ENCODE peak calls at places on chromosomes 6 and 20, in nine cellular contexts. One of them, this sample, is unnamed.

GRCh38 chr20:31836853-31837608 is 8.4 kb downstream of the FOXS1 start:
- DNase-seq in dermis blood vessel endothelial cell: no peak
- DNase-seq in left cardiac atrium: peak
- DNase-seq in H7: peak
- DNase-seq in tibial artery: no peak
- DNase-seq in GM23248: peak
- DNase-seq in lung: no peak
- DNase-seq in SW480: no peak
- DNase-seq in effector CD8-positive, alpha-beta T cell: no peak
- DNase-seq in this sample: no peak

GRCh38 chr20:63734111-63734945 is 2.1 kb upstream of the LIME1 start:
- DNase-seq in dermis blood vessel endothelial cell: no peak
- DNase-seq in left cardiac atrium: no peak
- DNase-seq in SW480: no peak
- DNase-seq in H7: peak
- DNase-seq in tibial artery: no peak
- DNase-seq in GM23248: no peak
- DNase-seq in effector CD8-positive, alpha-beta T cell: no peak
- DNase-seq in lung: no peak
- DNase-seq in this sample: no peak

GRCh38 chr6:28531479-28532128 is 5.9 kb downstream of the GPX5 start:
- DNase-seq in left cardiac atrium: no peak
- DNase-seq in GM23248: no peak
- DNase-seq in SW480: no peak
- DNase-seq in effector CD8-positive, alpha-beta T cell: no peak
- DNase-seq in dermis blood vessel endothelial cell: no peak
- DNase-seq in H7: no peak
- DNase-seq in tibial artery: no peak
- DNase-seq in lung: no peak
- DNase-seq in this sample: no peak

GRCh38 chr6:7126759-7127158 is 19.0 kb downstream of the RREB1 start:
- DNase-seq in lung: no peak
- DNase-seq in SW480: no peak
- DNase-seq in left cardiac atrium: no peak
- DNase-seq in GM23248: no peak
- DNase-seq in effector CD8-positive, alpha-beta T cell: no peak
- DNase-seq in H7: no peak
- DNase-seq in tibial artery: no peak
- DNase-seq in dermis blood vessel endothelial cell: no peak
- DNase-seq in this sample: no peak

GRCh38 chr6:12288844-12289654 is 1.1 kb upstream of the EDN1 start:
- DNase-seq in left cardiac atrium: no peak
- DNase-seq in H7: peak
- DNase-seq in GM23248: peak
- DNase-seq in lung: peak
- DNase-seq in dermis blood vessel endothelial cell: peak
- DNase-seq in effector CD8-positive, alpha-beta T cell: no peak
- DNase-seq in SW480: peak
- DNase-seq in tibial artery: peak
- DNase-seq in this sample: no peak

GRCh38 chr20:51934301-51935002 is 132.1 kb upstream of the SALL4 start:
- DNase-seq in left cardiac atrium: no peak
- DNase-seq in dermis blood vessel endothelial cell: peak
- DNase-seq in tibial artery: no peak
- DNase-seq in effector CD8-positive, alpha-beta T cell: no peak
- DNase-seq in SW480: no peak
- DNase-seq in GM23248: peak
- DNase-seq in H7: no peak
- DNase-seq in lung: no peak
- DNase-seq in this sample: no peak

GRCh38 chr20:59013031-59013951 is 5.9 kb upstream of the TUBB1 start:
- DNase-seq in SW480: no peak
- DNase-seq in left cardiac atrium: no peak
- DNase-seq in dermis blood vessel endothelial cell: no peak
- DNase-seq in tibial artery: no peak
- DNase-seq in H7: no peak
- DNase-seq in effector CD8-positive, alpha-beta T cell: no peak
- DNase-seq in lung: no peak
- DNase-seq in GM23248: no peak
- DNase-seq in this sample: no peak

GRCh38 chr6:41737591-41738130 is 2.3 kb upstream of the TFEB start:
- DNase-seq in effector CD8-positive, alpha-beta T cell: no peak
- DNase-seq in tibial artery: no peak
- DNase-seq in GM23248: no peak
- DNase-seq in SW480: no peak
- DNase-seq in H7: no peak
- DNase-seq in left cardiac atrium: no peak
- DNase-seq in dermis blood vessel endothelial cell: no peak
- DNase-seq in lung: no peak
- DNase-seq in this sample: no peak

GRCh38 chr6:56019973-56020372 is 144.6 kb upstream of the BMP5 start:
- DNase-seq in lung: no peak
- DNase-seq in dermis blood vessel endothelial cell: no peak
- DNase-seq in SW480: no peak
- DNase-seq in effector CD8-positive, alpha-beta T cell: no peak
- DNase-seq in left cardiac atrium: no peak
- DNase-seq in H7: no peak
- DNase-seq in tibial artery: no peak
- DNase-seq in GM23248: peak
- DNase-seq in this sample: no peak

GRCh38 chr20:23086931-23087411 is 847 bp upstream of the CD93 start:
- DNase-seq in effector CD8-positive, alpha-beta T cell: no peak
- DNase-seq in GM23248: no peak
- DNase-seq in left cardiac atrium: peak
- DNase-seq in tibial artery: peak
- DNase-seq in H7: no peak
- DNase-seq in lung: no peak
- DNase-seq in dermis blood vessel endothelial cell: peak
- DNase-seq in SW480: no peak
- DNase-seq in this sample: peak

GRCh38 chr6:157198425-157199279 is 124.7 kb downstream of the TMEM242 start:
- DNase-seq in H7: no peak
- DNase-seq in effector CD8-positive, alpha-beta T cell: no peak
- DNase-seq in tibial artery: peak
- DNase-seq in lung: peak
- DNase-seq in GM23248: peak
- DNase-seq in left cardiac atrium: peak
- DNase-seq in SW480: no peak
- DNase-seq in dermis blood vessel endothelial cell: no peak
- DNase-seq in this sample: no peak

GRCh38 chr6:6891074-6891754 is 216.5 kb upstream of the RREB1 start:
- DNase-seq in lung: no peak
- DNase-seq in GM23248: no peak
- DNase-seq in dermis blood vessel endothelial cell: no peak
- DNase-seq in left cardiac atrium: no peak
- DNase-seq in SW480: peak
- DNase-seq in tibial artery: no peak
- DNase-seq in effector CD8-positive, alpha-beta T cell: no peak
- DNase-seq in H7: peak
- DNase-seq in this sample: no peak

GRCh38 chr20:35314460-35315198 is 22.4 kb upstream of the FAM83C start:
- DNase-seq in left cardiac atrium: no peak
- DNase-seq in SW480: no peak
- DNase-seq in lung: no peak
- DNase-seq in dermis blood vessel endothelial cell: no peak
- DNase-seq in tibial artery: no peak
- DNase-seq in GM23248: no peak
- DNase-seq in H7: no peak
- DNase-seq in effector CD8-positive, alpha-beta T cell: no peak
- DNase-seq in this sample: no peak

GRCh38 chr6:111503194-111503593 is 20.2 kb upstream of the REV3L start:
- DNase-seq in H7: peak
- DNase-seq in effector CD8-positive, alpha-beta T cell: no peak
- DNase-seq in tibial artery: no peak
- DNase-seq in GM23248: no peak
- DNase-seq in dermis blood vessel endothelial cell: no peak
- DNase-seq in left cardiac atrium: no peak
- DNase-seq in lung: no peak
- DNase-seq in SW480: no peak
- DNase-seq in this sample: no peak

GRCh38 chr6:16432075-16433032 is 194.0 kb downstream of the GMPR start:
- DNase-seq in tibial artery: peak
- DNase-seq in lung: peak
- DNase-seq in left cardiac atrium: peak
- DNase-seq in dermis blood vessel endothelial cell: no peak
- DNase-seq in effector CD8-positive, alpha-beta T cell: no peak
- DNase-seq in GM23248: peak
- DNase-seq in H7: no peak
- DNase-seq in SW480: no peak
- DNase-seq in this sample: no peak

GRCh38 chr6:5471044-5471443 is 209.7 kb downstream of the FARS2 start:
- DNase-seq in lung: peak
- DNase-seq in effector CD8-positive, alpha-beta T cell: peak
- DNase-seq in dermis blood vessel endothelial cell: peak
- DNase-seq in GM23248: peak
- DNase-seq in H7: peak
- DNase-seq in SW480: peak
- DNase-seq in tibial artery: peak
- DNase-seq in left cardiac atrium: peak
- DNase-seq in this sample: peak

GRCh38 chr6:25232478-25232877 is 46.7 kb upstream of the CARMIL1 start:
- DNase-seq in dermis blood vessel endothelial cell: no peak
- DNase-seq in H7: no peak
- DNase-seq in effector CD8-positive, alpha-beta T cell: no peak
- DNase-seq in lung: no peak
- DNase-seq in GM23248: peak
- DNase-seq in tibial artery: no peak
- DNase-seq in SW480: no peak
- DNase-seq in left cardiac atrium: peak
- DNase-seq in this sample: peak

GRCh38 chr6:30880563-30881252 is 3.6 kb upstream of the DDR1 start:
- DNase-seq in tibial artery: no peak
- DNase-seq in effector CD8-positive, alpha-beta T cell: no peak
- DNase-seq in H7: peak
- DNase-seq in dermis blood vessel endothelial cell: no peak
- DNase-seq in GM23248: no peak
- DNase-seq in lung: no peak
- DNase-seq in left cardiac atrium: no peak
- DNase-seq in SW480: no peak
- DNase-seq in this sample: peak

GRCh38 chr6:154605207-154605877 is 94.9 kb upstream of the CNKSR3 start:
- DNase-seq in left cardiac atrium: no peak
- DNase-seq in tibial artery: no peak
- DNase-seq in lung: no peak
- DNase-seq in effector CD8-positive, alpha-beta T cell: no peak
- DNase-seq in SW480: peak
- DNase-seq in H7: no peak
- DNase-seq in dermis blood vessel endothelial cell: peak
- DNase-seq in GM23248: no peak
- DNase-seq in this sample: no peak

GRCh38 chr6:105603779-105604592 is 201.1 kb upstream of the PREP start:
- DNase-seq in effector CD8-positive, alpha-beta T cell: no peak
- DNase-seq in SW480: no peak
- DNase-seq in dermis blood vessel endothelial cell: no peak
- DNase-seq in H7: no peak
- DNase-seq in lung: no peak
- DNase-seq in left cardiac atrium: no peak
- DNase-seq in GM23248: peak
- DNase-seq in tibial artery: no peak
- DNase-seq in this sample: no peak

GRCh38 chr6:107625264-107625663 is 135.3 kb downstream of the SOBP start:
- DNase-seq in H7: no peak
- DNase-seq in dermis blood vessel endothelial cell: peak
- DNase-seq in GM23248: no peak
- DNase-seq in SW480: no peak
- DNase-seq in lung: no peak
- DNase-seq in effector CD8-positive, alpha-beta T cell: no peak
- DNase-seq in left cardiac atrium: no peak
- DNase-seq in tibial artery: no peak
- DNase-seq in this sample: no peak

GRCh38 chr20:41643504-41643938 is 25.3 kb upstream of the CHD6 start:
- DNase-seq in lung: peak
- DNase-seq in GM23248: peak
- DNase-seq in left cardiac atrium: peak
- DNase-seq in dermis blood vessel endothelial cell: peak
- DNase-seq in effector CD8-positive, alpha-beta T cell: no peak
- DNase-seq in tibial artery: no peak
- DNase-seq in H7: no peak
- DNase-seq in SW480: peak
- DNase-seq in this sample: no peak

GRCh38 chr20:44961024-44961866 is 1.0 kb upstream of the TOMM34 start:
- DNase-seq in dermis blood vessel endothelial cell: no peak
- DNase-seq in H7: peak
- DNase-seq in lung: no peak
- DNase-seq in SW480: peak
- DNase-seq in GM23248: no peak
- DNase-seq in effector CD8-positive, alpha-beta T cell: no peak
- DNase-seq in left cardiac atrium: no peak
- DNase-seq in tibial artery: no peak
- DNase-seq in this sample: no peak

GRCh38 chr20:47432251-47433210 is 69.2 kb upstream of the NCOA3 start:
- DNase-seq in left cardiac atrium: no peak
- DNase-seq in dermis blood vessel endothelial cell: no peak
- DNase-seq in lung: peak
- DNase-seq in GM23248: peak
- DNase-seq in tibial artery: no peak
- DNase-seq in H7: no peak
- DNase-seq in effector CD8-positive, alpha-beta T cell: no peak
- DNase-seq in SW480: peak
- DNase-seq in this sample: no peak

This sample was measured in lower leg skin.